ENCODE peak calls at places on chromosomes 5 and 9, in four cellular contexts. H is anterior cingulate cortex, S is A549, U is head of caudate nucleus. O is an unnamed sample.

GRCh38 chr9:126756876-126757415 is 47.9 kb upstream of the ZBTB43 start:
- DNase-seq in H (no peak), S (no peak), U (no peak), O (no peak)

GRCh38 chr9:137982132-137982666 is 104.6 kb downstream of the CACNA1B start:
- DNase-seq in S (peak), U (no peak), H (no peak), O (no peak)

GRCh38 chr5:56269216-56269927 is 36.2 kb upstream of the ANKRD55 start:
- DNase-seq in U (no peak), S (peak), H (no peak), O (no peak)

GRCh38 chr9:3240651-3241268 is 285.0 kb downstream of the RFX3 start:
- DNase-seq in S (peak), U (peak), H (peak), O (peak)

GRCh38 chr5:74543162-74543995 is 97.1 kb downstream of the ENC1 start:
- DNase-seq in S (peak), U (peak), H (no peak), O (no peak)

GRCh38 chr9:123150708-123151503 is 117.4 kb downstream of the GPR21 start:
- DNase-seq in S (no peak), H (no peak), U (no peak), O (no peak)

GRCh38 chr5:128498844-128499455 is 39.1 kb downstream of the FBN2 start:
- DNase-seq in H (no peak), S (peak), U (no peak), O (no peak)

GRCh38 chr5:1376921-1377320 is 32.0 kb upstream of the CLPTM1L start:
- DNase-seq in U (no peak), S (no peak), H (no peak), O (no peak)

GRCh38 chr5:89071101-89071940 is 188.3 kb upstream of the MEF2C start:
- DNase-seq in U (no peak), S (no peak), H (no peak), O (no peak)

GRCh38 chr5:63262191-63262981 is 683.8 kb downstream of the LRRC70 start:
- DNase-seq in S (peak), U (no peak), H (no peak), O (no peak)

GRCh38 chr5:93273176-93273575 is 307.8 kb downstream of the NR2F1-AS1 start:
- DNase-seq in U (no peak), S (no peak), H (no peak), O (no peak)

GRCh38 chr5:157107508-157107907 is 1.3 kb downstream of the HAVCR2 start:
- DNase-seq in S (no peak), H (no peak), U (no peak), O (no peak)

GRCh38 chr5:34622046-34622435 is 34.1 kb upstream of the RAI14 start:
- DNase-seq in U (no peak), H (no peak), S (no peak), O (no peak)

GRCh38 chr5:36552626-36553393 is 53.6 kb upstream of the SLC1A3 start:
- DNase-seq in U (no peak), H (no peak), S (peak), O (peak)

GRCh38 chr9:116643691-116644090 is 43.4 kb upstream of the TRIM32 start:
- DNase-seq in S (no peak), H (no peak), U (no peak), O (no peak)

GRCh38 chr5:172603425-172603824 is 37.6 kb upstream of the NEURL1B start:
- DNase-seq in U (peak), H (peak), S (no peak), O (no peak)

GRCh38 chr5:139847790-139848507 is 52.3 kb downstream of the PSD2 start:
- DNase-seq in U (peak), S (peak), H (peak), O (peak)

GRCh38 chr9:116860509-116861120 is 173.5 kb downstream of the TRIM32 start:
- DNase-seq in S (peak), H (peak), U (peak), O (peak)

GRCh38 chr5:160342413-160342941 is 27.9 kb downstream of the C1QTNF2 start:
- DNase-seq in S (no peak), U (no peak), H (no peak), O (no peak)

GRCh38 chr9:116870566-116870965 is 183.5 kb downstream of the TRIM32 start:
- DNase-seq in H (no peak), U (no peak), S (peak), O (no peak)

GRCh38 chr5:115475768-115476167 is 68.8 kb downstream of the FEM1C start:
- DNase-seq in H (no peak), S (no peak), U (no peak), O (no peak)

GRCh38 chr5:16617272-16617973 is 626 bp upstream of the RETREG1 start:
- DNase-seq in S (no peak), U (peak), H (no peak), O (peak)

GRCh38 chr5:154446183-154447073 is 631 bp downstream of the SAP30L start:
- DNase-seq in H (peak), S (peak), U (peak), O (peak)

GRCh38 chr5:180208435-180209081 is 453 bp downstream of the RASGEF1C start:
- DNase-seq in S (peak), U (peak), H (no peak), O (peak)

GRCh38 chr5:77087484-77088291 is 603 bp upstream of the ZBED3 start:
- DNase-seq in S (no peak), H (peak), U (peak), O (peak)

GRCh38 chr9:36402536-36402935 is 2.5 kb upstream of the RNF38 start:
- DNase-seq in S (no peak), H (no peak), U (no peak), O (no peak)

GRCh38 chr5:73968729-73969128 is 342.7 kb downstream of the ARHGEF28 start:
- DNase-seq in S (no peak), U (peak), H (no peak), O (no peak)

O was measured in left ventricle myocardium superior.